ENCODE peak calls at places on chromosomes 1 and 21, in ten cellular contexts. F is breast epithelium, J is heart left ventricle, P is tibial nerve, Q is spleen, R is right lobe of liver, E is sigmoid colon, D is stomach, O is uterus, T is Peyer's patch. A is an unnamed sample.

GRCh38 chr1:53384796-53385195 is 56.9 kb upstream of the LRP8 start:
- DNase-seq in F (no peak), J (no peak), P (no peak), Q (no peak), R (no peak), E (no peak), D (no peak), O (no peak), T (no peak), A (no peak)

GRCh38 chr1:201713093-201713810 is 115.7 kb upstream of the IPO9 start:
- DNase-seq in F (peak), J (peak), P (peak), Q (peak), R (peak), E (peak), D (peak), O (peak), T (peak), A (peak)

GRCh38 chr1:47575855-47576757 is 138.3 kb downstream of the FOXD2 start:
- DNase-seq in F (no peak), J (no peak), P (no peak), Q (peak), R (no peak), E (no peak), D (no peak), O (no peak), T (no peak), A (no peak)

GRCh38 chr21:15682977-15683376 is 46.8 kb upstream of the USP25 start:
- DNase-seq in F (no peak), J (no peak), P (no peak), Q (no peak), R (no peak), E (no peak), D (no peak), O (no peak), T (no peak), A (no peak)

GRCh38 chr1:86906419-86906818 is 7.5 kb downstream of the SELENOF start:
- DNase-seq in F (no peak), J (no peak), P (no peak), Q (no peak), R (no peak), E (no peak), D (no peak), O (no peak), T (no peak), A (no peak)

GRCh38 chr1:154971341-154971998 is 923 bp upstream of the SHC1 start:
- DNase-seq in F (peak), J (peak), P (no peak), Q (peak), R (no peak), E (peak), D (peak), O (peak), T (no peak), A (no peak)

GRCh38 chr1:56028879-56029278 is 550.5 kb downstream of the PLPP3 start:
- DNase-seq in F (no peak), J (no peak), P (no peak), Q (no peak), R (no peak), E (no peak), D (no peak), O (no peak), T (no peak), A (no peak)

GRCh38 chr1:30977105-30977504 is 68.5 kb upstream of the SDC3 start:
- DNase-seq in F (no peak), J (no peak), P (no peak), Q (no peak), R (no peak), E (no peak), D (no peak), O (no peak), T (no peak), A (no peak)

GRCh38 chr1:209850342-209850979 is 22.7 kb downstream of the UTP25 start:
- DNase-seq in F (peak), J (peak), P (no peak), Q (no peak), R (no peak), E (no peak), D (peak), O (no peak), T (peak), A (peak)

GRCh38 chr1:158731707-158732106 is 11.2 kb upstream of the OR6K3 start:
- DNase-seq in F (no peak), J (no peak), P (no peak), Q (no peak), R (no peak), E (no peak), D (no peak), O (no peak), T (no peak), A (no peak)

GRCh38 chr1:161721738-161722343 is 497 bp downstream of the FCRLB start:
- DNase-seq in F (no peak), J (no peak), P (no peak), Q (no peak), R (no peak), E (no peak), D (no peak), O (no peak), T (no peak), A (no peak)

GRCh38 chr1:206808615-206809014 is 36.3 kb upstream of the IL10 start:
- DNase-seq in F (no peak), J (no peak), P (no peak), Q (no peak), R (no peak), E (no peak), D (no peak), O (no peak), T (peak), A (peak)

GRCh38 chr1:108028841-108029401 is 63.9 kb upstream of the VAV3 start:
- DNase-seq in F (no peak), J (no peak), P (no peak), Q (no peak), R (no peak), E (no peak), D (no peak), O (no peak), T (no peak), A (no peak)

GRCh38 chr21:38811257-38811656 is 5.5 kb downstream of the ETS2 start:
- DNase-seq in F (no peak), J (no peak), P (no peak), Q (no peak), R (no peak), E (no peak), D (no peak), O (no peak), T (no peak), A (no peak)

GRCh38 chr1:2344121-2344681 is 47.2 kb downstream of the MORN1 start:
- DNase-seq in F (no peak), J (peak), P (no peak), Q (peak), R (peak), E (no peak), D (no peak), O (no peak), T (no peak), A (no peak)

GRCh38 chr1:214282696-214283225 is 1.8 kb downstream of the SMYD2 start:
- DNase-seq in F (no peak), J (no peak), P (no peak), Q (no peak), R (no peak), E (no peak), D (no peak), O (no peak), T (no peak), A (no peak)

GRCh38 chr1:211829343-211830054 is 1.1 kb downstream of the LPGAT1 start:
- DNase-seq in F (no peak), J (peak), P (no peak), Q (peak), R (peak), E (peak), D (no peak), O (peak), T (peak), A (peak)

GRCh38 chr1:153883223-153883622 is 39.5 kb downstream of the GATAD2B start:
- DNase-seq in F (no peak), J (no peak), P (no peak), Q (no peak), R (no peak), E (no peak), D (no peak), O (no peak), T (no peak), A (no peak)

GRCh38 chr1:153886127-153886526 is 36.6 kb downstream of the GATAD2B start:
- DNase-seq in F (no peak), J (no peak), P (no peak), Q (no peak), R (no peak), E (no peak), D (no peak), O (no peak), T (no peak), A (no peak)

DNA sequence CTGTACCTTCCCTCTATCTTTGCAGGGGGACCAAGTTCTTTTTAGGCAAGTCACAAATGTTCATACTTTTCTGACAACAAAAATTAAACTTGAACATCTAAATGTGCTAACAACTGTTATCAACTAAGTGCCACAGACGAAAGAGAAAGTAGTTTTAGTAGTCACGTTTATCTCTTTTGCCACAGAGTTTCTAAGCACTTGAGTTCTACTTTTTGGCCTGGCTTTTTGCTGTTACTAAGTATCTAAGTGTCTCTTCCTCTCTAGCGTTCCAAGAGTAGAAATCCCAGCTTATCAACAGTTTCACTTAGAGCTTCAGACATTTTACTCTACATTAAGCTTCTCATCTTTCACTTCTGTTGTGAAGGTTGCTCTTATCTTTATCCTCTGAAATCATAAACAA is 34.3 kb downstream of the GATAD2B start:
- DNase-seq in F (no peak), J (no peak), P (no peak), Q (no peak), R (no peak), E (no peak), D (no peak), O (no peak), T (no peak), A (no peak)
- H3K27ac ChIP-seq in F (no peak), J (peak), P (no peak), Q (peak), R (no peak), E (no peak), D (no peak), O (no peak), T (no peak), A (no peak)

GRCh38 chr21:45926281-45926680 is 55.3 kb upstream of the COL6A1 start:
- DNase-seq in F (no peak), J (no peak), P (no peak), Q (no peak), R (no peak), E (no peak), D (no peak), O (no peak), T (no peak), A (no peak)
- TF ChIP-seq CTCF in F (no peak), J (no peak), P (no peak), Q (no peak), R (no peak), E (no peak), D (no peak), O (peak), T (no peak), A (no peak)

GRCh38 chr1:164641353-164641730 is 82.4 kb downstream of the PBX1 start:
- DNase-seq in F (no peak), J (no peak), P (no peak), Q (no peak), R (no peak), E (no peak), D (no peak), O (no peak), T (no peak), A (no peak)

GRCh38 chr1:164637461-164638375 is 78.7 kb downstream of the PBX1 start:
- DNase-seq in F (peak), J (peak), P (no peak), Q (no peak), R (no peak), E (peak), D (peak), O (no peak), T (no peak), A (peak)

GRCh38 chr1:164638506-164639202 is 79.7 kb downstream of the PBX1 start:
- DNase-seq in F (no peak), J (peak), P (no peak), Q (no peak), R (no peak), E (no peak), D (peak), O (no peak), T (no peak), A (peak)

GRCh38 chr1:164644268-164644667 is 85.3 kb downstream of the PBX1 start:
- DNase-seq in F (no peak), J (no peak), P (no peak), Q (no peak), R (no peak), E (no peak), D (no peak), O (no peak), T (no peak), A (no peak)

GRCh38 chr1:164640673-164641352 is 81.8 kb downstream of the PBX1 start:
- DNase-seq in F (peak), J (peak), P (no peak), Q (no peak), R (no peak), E (no peak), D (peak), O (no peak), T (no peak), A (peak)
- TF ChIP-seq POLR2A in F (no peak), J (no peak), P (no peak), Q (no peak), R (no peak), E (no peak), D (no peak), O (no peak), T (no peak), A (no peak)

GRCh38 chr21:41164981-41165650 is 2.8 kb upstream of the BACE2 start:
- DNase-seq in F (peak), J (no peak), P (peak), Q (no peak), R (no peak), E (no peak), D (peak), O (peak), T (no peak), A (peak)
- H3K27ac ChIP-seq in F (peak), J (no peak), P (peak), Q (no peak), R (no peak), E (peak), D (peak), O (peak), T (peak), A (peak)

GRCh38 chr1:240169188-240169587 is 77.5 kb downstream of the FMN2 start:
- DNase-seq in F (no peak), J (no peak), P (no peak), Q (no peak), R (no peak), E (no peak), D (no peak), O (no peak), T (no peak), A (no peak)
- TF ChIP-seq CTCF in F (no peak), J (no peak), P (no peak), Q (no peak), R (no peak), E (peak), D (no peak), O (no peak), T (no peak), A (no peak)

DNA sequence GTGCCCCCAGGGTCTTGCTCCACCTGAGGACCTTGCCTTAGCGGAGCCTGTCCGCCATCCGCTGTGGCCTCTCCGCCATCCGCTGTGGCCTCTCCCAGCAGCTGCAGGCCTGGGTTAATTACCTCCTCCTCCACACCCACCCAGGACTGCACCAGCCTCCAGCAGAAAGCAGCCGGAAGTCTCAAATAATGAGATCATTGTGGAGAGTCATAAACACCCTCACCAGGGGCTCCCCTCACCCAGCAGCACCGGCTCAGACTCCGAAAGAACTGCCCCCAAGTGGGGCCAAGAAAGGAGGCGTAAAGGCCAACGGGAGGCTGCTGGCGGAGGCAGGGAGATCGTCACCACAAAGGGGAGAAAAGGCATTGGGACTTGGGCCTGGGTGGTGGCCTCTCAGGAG is 10.7 kb upstream of the GPR153 start:
- DNase-seq in F (no peak), J (no peak), P (no peak), Q (no peak), R (no peak), E (no peak), D (no peak), O (no peak), T (no peak), A (no peak)
- TF ChIP-seq POLR2A in F (no peak), J (no peak), P (no peak), Q (no peak), R (no peak), E (no peak), D (no peak), O (no peak), T (no peak), A (no peak)